ENCODE peak calls at places on chromosomes 12 and 14, in four cellular contexts. Y is AG04450, G is lung, I is WERI-Rb-1. Z is an unnamed sample.

GRCh38 chr12:77648716-77649115 is 182.0 kb upstream of the NAV3 start:
- DNase-seq in Y (no peak), G (no peak), I (no peak), Z (no peak)

GRCh38 chr12:124777399-124778372 is 86.0 kb downstream of the SCARB1 start:
- DNase-seq in Y (no peak), G (no peak), I (no peak), Z (no peak)

GRCh38 chr14:92597873-92598548 is 84.4 kb downstream of the RIN3 start:
- DNase-seq in Y (no peak), G (no peak), I (no peak), Z (no peak)

GRCh38 chr12:84508325-84508861 is 404.2 kb downstream of the SLC6A15 start:
- DNase-seq in Y (no peak), G (no peak), I (no peak), Z (no peak)

GRCh38 chr14:31745741-31746140 is 184.5 kb downstream of the NUBPL start:
- DNase-seq in Y (no peak), G (no peak), I (no peak), Z (no peak)

GRCh38 chr12:86521870-86522269 is 265.7 kb upstream of the MGAT4C start:
- DNase-seq in Y (no peak), G (no peak), I (no peak), Z (no peak)

GRCh38 chr12:64616221-64616620 is 5.9 kb downstream of the RASSF3 start:
- DNase-seq in Y (no peak), G (no peak), I (no peak), Z (no peak)

GRCh38 chr12:110754101-110754793 is 11.6 kb upstream of the PPP1CC start:
- DNase-seq in Y (no peak), G (no peak), I (no peak), Z (no peak)

GRCh38 chr14:52879958-52880357 is 70.9 kb downstream of the FERMT2 start:
- DNase-seq in Y (no peak), G (no peak), I (no peak), Z (no peak)

GRCh38 chr14:102822311-102822863 is 45.1 kb downstream of the TRAF3 start:
- DNase-seq in Y (no peak), G (no peak), I (no peak), Z (no peak)

GRCh38 chr14:103854822-103855733 is 7.7 kb upstream of the PPP1R13B start:
- DNase-seq in Y (no peak), G (peak), I (peak), Z (no peak)

GRCh38 chr12:46977976-46978375 is 101.4 kb upstream of the PCED1B start:
- DNase-seq in Y (no peak), G (no peak), I (no peak), Z (no peak)

GRCh38 chr12:52952082-52952801 is 3.3 kb downstream of the KRT18 start:
- DNase-seq in Y (no peak), G (peak), I (no peak), Z (no peak)

GRCh38 chr12:52951640-52952039 is 2.7 kb downstream of the KRT18 start:
- DNase-seq in Y (no peak), G (no peak), I (no peak), Z (no peak)

GRCh38 chr12:52951126-52951525 is 2.2 kb downstream of the KRT18 start:
- DNase-seq in Y (no peak), G (no peak), I (no peak), Z (no peak)

GRCh38 chr12:52949413-52950331 is 754 bp downstream of the KRT18 start:
- DNase-seq in Y (peak), G (peak), I (no peak), Z (no peak)

DNA sequence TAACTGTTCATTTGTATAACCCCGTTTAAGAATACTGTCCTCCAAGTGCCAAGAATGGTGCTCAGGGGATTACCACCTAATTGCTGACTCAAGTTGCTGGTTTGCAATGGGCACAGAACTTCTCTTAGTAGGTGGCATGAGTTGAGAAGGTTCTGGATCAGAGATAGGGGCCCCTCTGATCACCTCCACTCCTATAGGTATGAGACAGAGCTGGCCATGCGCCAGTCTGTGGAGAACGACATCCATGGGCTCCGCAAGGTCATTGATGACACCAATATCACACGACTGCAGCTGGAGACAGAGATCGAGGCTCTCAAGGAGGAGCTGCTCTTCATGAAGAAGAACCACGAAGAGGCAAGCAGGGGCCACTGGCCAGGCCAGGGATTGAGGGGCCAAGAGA is 1.6 kb downstream of the KRT18 start:
- DNase-seq in Y (no peak), G (no peak), I (no peak), Z (no peak)
- H3K4me3 ChIP-seq in Y (peak), G (peak), I (no peak), Z (no peak)

GRCh38 chr12:14422516-14423230 is 57.2 kb downstream of the ATF7IP start:
- DNase-seq in Y (no peak), G (no peak), I (no peak), Z (no peak)

GRCh38 chr12:14416658-14417057 is 51.2 kb downstream of the ATF7IP start:
- DNase-seq in Y (peak), G (no peak), I (peak), Z (peak)

GRCh38 chr12:14418526-14418925 is 53.0 kb downstream of the ATF7IP start:
- DNase-seq in Y (no peak), G (no peak), I (no peak), Z (no peak)

DNA sequence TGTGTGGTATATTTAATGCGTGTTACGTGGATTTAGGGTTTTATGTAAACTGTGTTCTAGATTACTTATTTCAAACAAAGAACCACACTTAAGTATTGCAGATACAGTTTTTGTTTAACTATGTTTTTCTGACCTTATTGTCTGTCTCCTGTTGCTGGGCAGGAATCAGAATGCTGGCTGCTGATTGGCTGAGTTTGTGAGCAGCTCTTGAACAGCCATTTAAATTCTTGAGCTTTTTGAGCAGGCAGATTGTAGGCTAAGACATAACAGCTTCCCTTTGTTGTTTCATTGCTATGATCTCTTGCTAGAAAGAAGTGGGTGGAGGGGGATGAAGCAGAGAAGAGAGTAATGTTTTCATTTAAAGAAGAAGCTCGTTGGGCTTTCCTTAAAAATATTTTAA is 52.2 kb downstream of the ATF7IP start:
- DNase-seq in Y (peak), G (peak), I (peak), Z (peak)
- H3K4me3 ChIP-seq in Y (no peak), G (no peak), I (no peak), Z (no peak)

DNA sequence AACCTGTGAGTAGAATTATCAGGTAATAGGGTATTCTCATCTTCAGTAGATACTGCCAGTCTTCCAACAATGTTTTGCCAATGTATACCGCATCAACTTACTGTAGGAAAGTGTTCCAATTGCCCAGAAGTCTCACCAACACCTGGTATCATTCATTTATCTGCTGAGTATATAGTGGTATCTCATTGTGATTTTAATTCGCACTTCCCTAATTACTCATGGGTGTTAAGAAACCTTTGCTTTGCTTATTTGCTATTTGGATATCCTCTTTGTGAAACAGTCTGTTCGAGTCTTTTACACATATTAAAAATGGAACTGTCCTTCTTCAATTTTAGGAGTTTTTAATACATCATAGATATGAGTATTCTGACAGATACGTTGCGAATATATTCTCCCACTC is 6.1 kb downstream of the TM7SF3 start:
- DNase-seq in Y (no peak), G (no peak), I (no peak), Z (no peak)
- H3K4me3 ChIP-seq in Y (no peak), G (no peak), I (no peak), Z (no peak)

GRCh38 chr12:69331482-69331845 is 16.7 kb upstream of the LYZ start:
- DNase-seq in Y (no peak), G (no peak), I (no peak), Z (no peak)

GRCh38 chr12:69334138-69334537 is 14.0 kb upstream of the LYZ start:
- DNase-seq in Y (no peak), G (no peak), I (no peak), Z (no peak)

GRCh38 chr12:69330475-69331473 is 17.4 kb upstream of the LYZ start:
- DNase-seq in Y (no peak), G (no peak), I (peak), Z (peak)

GRCh38 chr12:69332815-69333358 is 15.3 kb upstream of the LYZ start:
- DNase-seq in Y (no peak), G (no peak), I (no peak), Z (no peak)

DNA sequence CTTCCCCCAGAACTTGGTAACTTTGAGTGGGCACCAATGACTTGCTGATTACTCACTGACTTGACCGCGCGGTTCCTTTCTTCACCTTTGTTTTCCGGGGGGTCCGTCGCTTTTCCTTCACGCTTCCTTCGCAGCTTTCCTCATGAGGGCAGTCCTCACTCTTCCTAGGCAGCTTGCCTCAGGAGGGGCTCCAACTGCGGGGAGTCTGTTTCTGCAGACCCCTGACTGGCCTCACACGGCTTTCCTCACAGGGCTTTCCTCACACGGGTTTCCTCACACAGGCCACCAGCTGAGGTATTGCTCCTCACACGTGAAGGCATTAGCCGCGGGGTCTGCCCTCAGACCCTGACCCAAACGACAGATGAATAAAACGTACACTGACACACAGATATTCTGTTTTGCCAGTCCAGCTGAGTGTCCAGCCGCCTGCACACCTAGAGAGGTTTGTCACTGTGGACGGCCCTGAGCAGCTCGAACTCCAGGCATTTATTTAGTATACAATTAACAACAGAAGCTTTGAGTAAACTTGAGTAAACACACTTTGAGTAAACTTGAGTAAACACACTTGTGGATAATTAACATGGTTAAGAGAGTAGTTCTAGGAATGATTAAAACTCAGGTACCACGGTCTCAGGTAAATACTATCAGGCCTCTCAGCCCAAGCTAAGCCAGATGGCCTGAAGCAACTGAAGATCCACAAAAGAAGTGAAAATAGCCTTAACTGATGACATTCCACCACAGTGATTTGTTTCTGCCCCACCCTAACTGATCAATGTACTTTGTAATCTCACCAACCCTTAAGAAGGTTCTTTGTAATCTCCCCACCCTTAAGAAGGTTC is 16.1 kb upstream of the LYZ start:
- DNase-seq in Y (no peak), G (no peak), I (no peak), Z (no peak)
- H3K4me3 ChIP-seq in Y (no peak), G (no peak), I (no peak), Z (no peak)

GRCh38 chr14:60649815-60650381 is 621 bp upstream of the SIX1 start:
- DNase-seq in Y (no peak), G (no peak), I (peak), Z (no peak)
- H3K4me3 ChIP-seq in Y (peak), G (no peak), I (peak), Z (no peak)

GRCh38 chr12:56161677-56162351 is 3.7 kb downstream of the MYL6 start:
- DNase-seq in Y (no peak), G (no peak), I (no peak), Z (no peak)
- H3K4me3 ChIP-seq in Y (peak), G (no peak), I (no peak), Z (no peak)

GRCh38 chr14:69574954-69575295 is 254 bp upstream of the CCDC177 start:
- DNase-seq in Y (no peak), G (no peak), I (no peak), Z (no peak)
- H3K4me3 ChIP-seq in Y (no peak), G (no peak), I (peak), Z (no peak)

GRCh38 chr14:100240725-100241032 is 1.7 kb downstream of the YY1 start:
- DNase-seq in Y (no peak), G (no peak), I (no peak), Z (no peak)
- H3K4me3 ChIP-seq in Y (peak), G (peak), I (peak), Z (peak)

DNA sequence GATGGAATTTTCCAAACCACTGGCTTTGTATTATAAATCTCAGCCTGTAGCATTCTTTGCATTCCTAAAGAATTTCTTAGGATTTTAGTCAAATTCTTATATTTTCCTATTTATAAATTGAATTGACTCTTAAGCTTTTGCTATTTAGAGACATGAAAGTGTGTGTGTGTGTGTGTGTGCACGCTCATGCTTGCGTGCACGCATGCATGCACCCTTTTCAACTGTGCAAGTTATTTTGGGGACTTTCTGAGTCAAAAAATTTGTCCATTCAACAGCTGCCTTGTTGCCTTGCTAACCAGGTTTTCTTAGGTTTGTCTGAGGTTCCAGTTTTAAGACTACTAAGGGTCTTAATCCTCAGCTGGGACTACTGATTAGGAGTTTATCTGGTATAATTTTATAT is 42.6 kb downstream of the GPATCH2L start:
- DNase-seq in Y (no peak), G (no peak), I (no peak), Z (no peak)
- H3K4me3 ChIP-seq in Y (no peak), G (no peak), I (no peak), Z (no peak)

DNA sequence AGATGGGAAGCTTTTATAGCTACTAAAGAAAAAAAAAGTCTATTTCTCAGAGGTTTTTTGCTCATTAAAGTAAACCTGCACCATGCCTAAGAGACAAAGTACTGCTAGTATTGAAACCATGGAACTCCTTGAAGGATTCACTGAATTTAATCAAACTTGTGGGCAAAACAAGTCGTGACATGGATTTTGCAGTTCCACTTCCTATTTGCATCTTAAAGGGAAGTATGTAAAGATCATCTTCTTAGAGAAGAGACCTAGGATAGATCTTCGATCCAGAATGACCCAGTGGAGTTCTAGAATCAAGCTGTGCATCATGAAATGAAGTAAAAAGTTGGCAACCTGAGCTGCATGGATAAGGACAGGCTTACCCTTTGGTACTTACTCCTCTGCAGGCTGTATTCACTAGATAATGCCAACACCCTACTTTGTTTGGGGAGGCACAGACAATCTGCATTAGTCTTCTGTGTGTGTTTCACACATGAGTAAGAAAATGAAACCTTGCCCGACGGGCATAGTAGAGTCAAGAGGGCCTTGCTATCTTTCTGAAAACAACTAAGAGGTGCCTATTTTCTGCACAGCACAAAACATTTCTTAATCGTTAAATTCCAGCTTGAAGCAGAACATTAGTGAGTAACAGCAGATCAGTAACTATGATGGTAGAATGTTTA is 1.9 kb downstream of the GNG2 start:
- DNase-seq in Y (no peak), G (no peak), I (no peak), Z (peak)
- H3K4me3 ChIP-seq in Y (peak), G (no peak), I (no peak), Z (peak)

Z was measured in DND-41.